ENCODE peak calls at places on chromosomes 7 and 10, in six cellular contexts. One of them, this sample, is unnamed.

GRCh38 chr7:72077776-72078175 is 334.4 kb downstream of the CALN1 start:
- DNase-seq in fibroblast of the aortic adventitia: no peak
- DNase-seq in AG04450: no peak
- DNase-seq in CD8-positive, alpha-beta T cell: no peak
- DNase-seq in MM.1S: no peak
- DNase-seq in AG09309: no peak
- DNase-seq in this sample: no peak

GRCh38 chr7:122412886-122413285 is 108.3 kb upstream of the FEZF1 start:
- DNase-seq in fibroblast of the aortic adventitia: peak
- DNase-seq in AG04450: no peak
- DNase-seq in CD8-positive, alpha-beta T cell: no peak
- DNase-seq in MM.1S: no peak
- DNase-seq in AG09309: peak
- DNase-seq in this sample: no peak

GRCh38 chr7:50564630-50565558 is at the start of gene DDC:
- DNase-seq in fibroblast of the aortic adventitia: no peak
- DNase-seq in AG04450: no peak
- DNase-seq in CD8-positive, alpha-beta T cell: no peak
- DNase-seq in MM.1S: no peak
- DNase-seq in AG09309: no peak
- DNase-seq in this sample: no peak

GRCh38 chr10:78310481-78311080 is 276.9 kb downstream of the RPS24 start:
- DNase-seq in fibroblast of the aortic adventitia: no peak
- DNase-seq in AG04450: no peak
- DNase-seq in CD8-positive, alpha-beta T cell: peak
- DNase-seq in MM.1S: no peak
- DNase-seq in AG09309: no peak
- DNase-seq in this sample: no peak

GRCh38 chr10:61814160-61814559 is 87.3 kb upstream of the ARID5B start:
- DNase-seq in fibroblast of the aortic adventitia: no peak
- DNase-seq in AG04450: no peak
- DNase-seq in CD8-positive, alpha-beta T cell: no peak
- DNase-seq in MM.1S: no peak
- DNase-seq in AG09309: no peak
- DNase-seq in this sample: no peak

GRCh38 chr10:52729259-52730104 is 43.1 kb downstream of the MBL2 start:
- DNase-seq in fibroblast of the aortic adventitia: peak
- DNase-seq in AG04450: no peak
- DNase-seq in CD8-positive, alpha-beta T cell: no peak
- DNase-seq in MM.1S: peak
- DNase-seq in AG09309: no peak
- DNase-seq in this sample: no peak

GRCh38 chr7:134886353-134887057 is 99.8 kb upstream of the AGBL3 start:
- DNase-seq in fibroblast of the aortic adventitia: peak
- DNase-seq in AG04450: no peak
- DNase-seq in CD8-positive, alpha-beta T cell: no peak
- DNase-seq in MM.1S: no peak
- DNase-seq in AG09309: no peak
- DNase-seq in this sample: no peak

GRCh38 chr7:1326511-1326785 is 93.8 kb downstream of the UNCX start:
- DNase-seq in fibroblast of the aortic adventitia: no peak
- DNase-seq in AG04450: no peak
- DNase-seq in CD8-positive, alpha-beta T cell: no peak
- DNase-seq in MM.1S: no peak
- DNase-seq in AG09309: no peak
- DNase-seq in this sample: no peak

GRCh38 chr10:121324678-121325213 is 273.5 kb downstream of the FGFR2 start:
- DNase-seq in fibroblast of the aortic adventitia: no peak
- DNase-seq in AG04450: no peak
- DNase-seq in CD8-positive, alpha-beta T cell: no peak
- DNase-seq in MM.1S: no peak
- DNase-seq in AG09309: no peak
- DNase-seq in this sample: no peak

GRCh38 chr10:72254891-72255568 is 18.7 kb upstream of the DDIT4 start:
- DNase-seq in fibroblast of the aortic adventitia: peak
- DNase-seq in AG04450: no peak
- DNase-seq in CD8-positive, alpha-beta T cell: peak
- DNase-seq in MM.1S: peak
- DNase-seq in AG09309: no peak
- DNase-seq in this sample: no peak

GRCh38 chr7:84688671-84689070 is 494.1 kb upstream of the SEMA3A start:
- DNase-seq in fibroblast of the aortic adventitia: peak
- DNase-seq in AG04450: no peak
- DNase-seq in CD8-positive, alpha-beta T cell: no peak
- DNase-seq in MM.1S: no peak
- DNase-seq in AG09309: peak
- DNase-seq in this sample: no peak

GRCh38 chr10:119803264-119803663 is 69.4 kb downstream of the MCMBP start:
- DNase-seq in fibroblast of the aortic adventitia: peak
- DNase-seq in AG04450: no peak
- DNase-seq in CD8-positive, alpha-beta T cell: no peak
- DNase-seq in MM.1S: no peak
- DNase-seq in AG09309: no peak
- DNase-seq in this sample: no peak

GRCh38 chr7:99469381-99470065 is 3.2 kb upstream of the ZNF789 start:
- DNase-seq in fibroblast of the aortic adventitia: peak
- DNase-seq in AG04450: no peak
- DNase-seq in CD8-positive, alpha-beta T cell: no peak
- DNase-seq in MM.1S: no peak
- DNase-seq in AG09309: no peak
- DNase-seq in this sample: no peak

GRCh38 chr7:91249506-91250233 is 14.6 kb upstream of the FZD1 start:
- DNase-seq in fibroblast of the aortic adventitia: peak
- DNase-seq in AG04450: no peak
- DNase-seq in CD8-positive, alpha-beta T cell: no peak
- DNase-seq in MM.1S: no peak
- DNase-seq in AG09309: no peak
- DNase-seq in this sample: no peak

GRCh38 chr7:22561895-22562593 is 62.1 kb upstream of the STEAP1B start:
- DNase-seq in fibroblast of the aortic adventitia: peak
- DNase-seq in AG04450: no peak
- DNase-seq in CD8-positive, alpha-beta T cell: no peak
- DNase-seq in MM.1S: peak
- DNase-seq in AG09309: no peak
- DNase-seq in this sample: no peak

GRCh38 chr10:5477948-5478693 is 21.2 kb downstream of the CALML5 start:
- DNase-seq in fibroblast of the aortic adventitia: no peak
- DNase-seq in AG04450: no peak
- DNase-seq in CD8-positive, alpha-beta T cell: no peak
- DNase-seq in MM.1S: no peak
- DNase-seq in AG09309: no peak
- DNase-seq in this sample: no peak

GRCh38 chr7:92402920-92403759 is 44.1 kb upstream of the GATAD1 start:
- DNase-seq in fibroblast of the aortic adventitia: peak
- DNase-seq in AG04450: no peak
- DNase-seq in CD8-positive, alpha-beta T cell: no peak
- DNase-seq in MM.1S: no peak
- DNase-seq in AG09309: no peak
- DNase-seq in this sample: no peak

GRCh38 chr7:101893326-101894085 is 76.1 kb downstream of the CUX1 start:
- DNase-seq in fibroblast of the aortic adventitia: no peak
- DNase-seq in AG04450: no peak
- DNase-seq in CD8-positive, alpha-beta T cell: no peak
- DNase-seq in MM.1S: no peak
- DNase-seq in AG09309: no peak
- DNase-seq in this sample: no peak

GRCh38 chr10:130242483-130242882 is 106.3 kb downstream of the GLRX3 start:
- DNase-seq in fibroblast of the aortic adventitia: no peak
- DNase-seq in AG04450: no peak
- DNase-seq in CD8-positive, alpha-beta T cell: peak
- DNase-seq in MM.1S: no peak
- DNase-seq in AG09309: no peak
- DNase-seq in this sample: no peak

GRCh38 chr10:127964644-127965043 is 57.7 kb downstream of the PTPRE start:
- DNase-seq in fibroblast of the aortic adventitia: no peak
- DNase-seq in AG04450: no peak
- DNase-seq in CD8-positive, alpha-beta T cell: no peak
- DNase-seq in MM.1S: peak
- DNase-seq in AG09309: no peak
- DNase-seq in this sample: no peak

GRCh38 chr7:33043875-33044718 is 18.5 kb downstream of the NT5C3A start:
- DNase-seq in fibroblast of the aortic adventitia: no peak
- DNase-seq in AG04450: no peak
- DNase-seq in CD8-positive, alpha-beta T cell: no peak
- DNase-seq in MM.1S: no peak
- DNase-seq in AG09309: no peak
- DNase-seq in this sample: no peak

GRCh38 chr10:131636841-131637724 is 263.7 kb upstream of the PPP2R2D start:
- DNase-seq in fibroblast of the aortic adventitia: no peak
- DNase-seq in AG04450: no peak
- DNase-seq in CD8-positive, alpha-beta T cell: peak
- DNase-seq in MM.1S: no peak
- DNase-seq in AG09309: no peak
- DNase-seq in this sample: no peak

GRCh38 chr7:114759347-114760062 is 162.4 kb upstream of the MDFIC start:
- DNase-seq in fibroblast of the aortic adventitia: peak
- DNase-seq in AG04450: no peak
- DNase-seq in CD8-positive, alpha-beta T cell: no peak
- DNase-seq in MM.1S: no peak
- DNase-seq in AG09309: peak
- DNase-seq in this sample: no peak

GRCh38 chr7:51456471-51457060 is 140.0 kb upstream of the COBL start:
- DNase-seq in fibroblast of the aortic adventitia: no peak
- DNase-seq in AG04450: no peak
- DNase-seq in CD8-positive, alpha-beta T cell: no peak
- DNase-seq in MM.1S: no peak
- DNase-seq in AG09309: no peak
- DNase-seq in this sample: no peak

GRCh38 chr10:84768132-84768531 is 439.7 kb downstream of the CCSER2 start:
- DNase-seq in fibroblast of the aortic adventitia: no peak
- DNase-seq in AG04450: no peak
- DNase-seq in CD8-positive, alpha-beta T cell: no peak
- DNase-seq in MM.1S: no peak
- DNase-seq in AG09309: no peak
- DNase-seq in this sample: no peak

DNA sequence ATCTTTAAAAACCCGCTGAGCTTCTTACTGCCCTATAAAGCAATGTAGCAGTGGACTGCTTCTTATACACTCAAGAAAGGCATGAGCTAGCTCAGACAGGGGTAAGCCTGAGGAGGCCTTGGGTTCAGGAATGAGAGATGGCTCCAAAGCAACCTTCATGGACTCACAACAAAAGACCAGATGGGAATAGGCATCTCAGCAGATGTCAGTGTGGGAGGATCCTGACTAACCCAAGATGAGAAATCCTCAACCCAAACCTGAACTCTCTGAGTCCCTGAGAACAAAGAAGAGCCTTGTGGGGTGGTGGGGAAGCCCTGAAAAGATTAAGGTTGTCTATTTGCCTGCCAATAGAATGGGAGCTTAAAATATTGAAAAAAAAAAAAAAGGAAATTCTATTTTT is 807.4 kb downstream of the KCNMA1 start:
- DNase-seq in fibroblast of the aortic adventitia: no peak
- DNase-seq in AG04450: no peak
- DNase-seq in CD8-positive, alpha-beta T cell: no peak
- DNase-seq in MM.1S: no peak
- DNase-seq in AG09309: no peak
- DNase-seq in this sample: no peak
- H3K4me3 ChIP-seq in fibroblast of the aortic adventitia: no peak
- H3K4me3 ChIP-seq in AG04450: no peak
- H3K4me3 ChIP-seq in CD8-positive, alpha-beta T cell: no peak
- H3K4me3 ChIP-seq in MM.1S: no peak
- H3K4me3 ChIP-seq in AG09309: no peak
- H3K4me3 ChIP-seq in this sample: no peak

DNA sequence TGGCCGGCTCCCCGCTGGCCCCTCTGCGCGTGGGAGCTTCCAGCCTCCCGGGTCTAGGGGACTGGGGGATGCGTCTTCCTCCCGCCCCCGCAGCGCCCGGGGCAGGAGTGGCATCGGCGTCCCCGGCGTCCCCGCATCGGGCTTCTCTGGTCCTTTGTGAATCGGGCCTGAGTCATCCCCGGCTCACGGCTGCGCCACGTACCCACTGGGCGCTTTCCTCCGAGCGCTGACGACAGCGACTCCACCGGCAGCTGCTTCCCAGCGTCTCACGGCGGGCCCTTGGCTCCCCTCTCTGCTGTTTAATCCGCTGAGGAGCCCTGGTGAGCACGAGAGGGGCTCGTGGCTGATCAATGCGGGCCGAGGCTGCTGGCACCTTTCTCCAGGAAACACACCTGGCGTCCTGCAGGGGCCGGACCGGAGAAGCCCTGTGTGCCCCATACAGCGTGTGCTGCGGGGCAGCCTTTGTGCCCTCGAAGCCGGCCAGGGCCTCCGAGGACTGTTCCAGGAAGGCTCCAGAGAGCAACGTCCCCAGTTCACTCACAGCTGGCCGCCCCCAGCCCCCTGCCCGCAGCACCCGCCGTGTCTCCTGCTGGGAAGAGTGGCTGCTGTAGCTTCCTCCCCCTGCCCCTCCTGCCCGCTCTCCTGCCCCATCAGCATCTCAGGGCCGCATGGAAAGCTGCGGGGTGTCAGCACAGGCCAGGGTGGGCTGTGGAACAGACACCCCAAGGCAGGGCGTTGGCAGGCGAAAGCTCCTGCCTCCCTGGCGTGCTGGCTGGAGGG is 95.5 kb upstream of the DIP2C start:
- DNase-seq in fibroblast of the aortic adventitia: peak
- DNase-seq in AG04450: peak
- DNase-seq in CD8-positive, alpha-beta T cell: peak
- DNase-seq in MM.1S: no peak
- DNase-seq in AG09309: peak
- DNase-seq in this sample: peak
- H3K4me3 ChIP-seq in fibroblast of the aortic adventitia: peak
- H3K4me3 ChIP-seq in AG04450: peak
- H3K4me3 ChIP-seq in CD8-positive, alpha-beta T cell: no peak
- H3K4me3 ChIP-seq in MM.1S: no peak
- H3K4me3 ChIP-seq in AG09309: peak
- H3K4me3 ChIP-seq in this sample: peak

DNA sequence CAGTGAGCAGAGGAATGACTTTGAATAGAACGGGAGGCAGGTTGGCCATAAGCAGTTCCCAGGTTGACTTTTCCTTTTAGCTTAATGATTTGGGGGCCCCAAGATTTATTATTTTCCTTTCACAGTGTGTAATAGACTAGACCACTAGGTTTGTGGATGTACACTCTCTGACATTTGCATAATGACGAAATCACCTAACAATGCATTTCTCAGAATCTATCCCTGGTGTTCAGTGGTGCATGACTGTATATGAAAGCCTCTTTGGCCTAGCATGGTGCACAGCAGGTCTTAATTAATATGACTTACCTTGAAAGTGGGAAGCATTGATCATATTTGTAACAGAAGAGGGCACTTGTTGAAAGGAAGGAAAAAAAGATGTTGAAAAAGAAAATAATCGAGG is 761.9 kb downstream of the TYW1 start:
- DNase-seq in fibroblast of the aortic adventitia: no peak
- DNase-seq in AG04450: no peak
- DNase-seq in CD8-positive, alpha-beta T cell: no peak
- DNase-seq in MM.1S: no peak
- DNase-seq in AG09309: no peak
- DNase-seq in this sample: no peak
- H3K4me3 ChIP-seq in fibroblast of the aortic adventitia: no peak
- H3K4me3 ChIP-seq in AG04450: no peak
- H3K4me3 ChIP-seq in CD8-positive, alpha-beta T cell: no peak
- H3K4me3 ChIP-seq in MM.1S: no peak
- H3K4me3 ChIP-seq in AG09309: no peak
- H3K4me3 ChIP-seq in this sample: no peak

GRCh38 chr10:124740374-124741280 is 3.6 kb downstream of the FAM53B start:
- DNase-seq in fibroblast of the aortic adventitia: peak
- DNase-seq in AG04450: no peak
- DNase-seq in CD8-positive, alpha-beta T cell: peak
- DNase-seq in MM.1S: no peak
- DNase-seq in AG09309: no peak
- DNase-seq in this sample: no peak
- H3K4me3 ChIP-seq in fibroblast of the aortic adventitia: peak
- H3K4me3 ChIP-seq in AG04450: peak
- H3K4me3 ChIP-seq in CD8-positive, alpha-beta T cell: peak
- H3K4me3 ChIP-seq in MM.1S: no peak
- H3K4me3 ChIP-seq in AG09309: peak
- H3K4me3 ChIP-seq in this sample: peak

This sample was measured in HFF-Myc.